ENCODE peak calls at places on chromosome X, in five cellular contexts. One of them, this sample, is unnamed.

GRCh38 chrX:115017455-115017854 is at the start of gene IL13RA2:
- DNase-seq in NCI-H1092 treated with DMSO at 0.1 percent for 48 hours: no peak
- DNase-seq in astrocyte: no peak
- DNase-seq in RCC 7860: no peak
- DNase-seq in C1 segment of cervical spinal cord: no peak
- DNase-seq in this sample: no peak

GRCh38 chrX:38726596-38726995 is 74.7 kb upstream of the MID1IP1 start:
- DNase-seq in astrocyte: no peak
- DNase-seq in RCC 7860: no peak
- DNase-seq in C1 segment of cervical spinal cord: no peak
- DNase-seq in NCI-H1092 treated with DMSO at 0.1 percent for 48 hours: no peak
- DNase-seq in this sample: no peak

GRCh38 chrX:136336623-136337022 is 35.9 kb downstream of the ADGRG4 start:
- DNase-seq in C1 segment of cervical spinal cord: no peak
- DNase-seq in astrocyte: no peak
- DNase-seq in RCC 7860: no peak
- DNase-seq in NCI-H1092 treated with DMSO at 0.1 percent for 48 hours: no peak
- DNase-seq in this sample: peak; percentile 11

GRCh38 chrX:46837543-46838481 is 969 bp downstream of the RP2 start:
- DNase-seq in astrocyte: peak; percentile 25
- DNase-seq in C1 segment of cervical spinal cord: no peak
- DNase-seq in NCI-H1092 treated with DMSO at 0.1 percent for 48 hours: no peak
- DNase-seq in RCC 7860: peak; percentile 10
- DNase-seq in this sample: peak; percentile 56

GRCh38 chrX:43861750-43862149 is 20.5 kb downstream of the MAOB start:
- DNase-seq in NCI-H1092 treated with DMSO at 0.1 percent for 48 hours: no peak
- DNase-seq in RCC 7860: no peak
- DNase-seq in astrocyte: peak; percentile 50
- DNase-seq in C1 segment of cervical spinal cord: no peak
- DNase-seq in this sample: no peak

GRCh38 chrX:154093965-154094364 is 3.6 kb downstream of the MECP2 start:
- DNase-seq in astrocyte: no peak
- DNase-seq in RCC 7860: no peak
- DNase-seq in NCI-H1092 treated with DMSO at 0.1 percent for 48 hours: no peak
- DNase-seq in C1 segment of cervical spinal cord: no peak
- DNase-seq in this sample: no peak

GRCh38 chrX:11759461-11760311 is 1.6 kb downstream of the MSL3 start:
- DNase-seq in C1 segment of cervical spinal cord: peak; percentile 26
- DNase-seq in NCI-H1092 treated with DMSO at 0.1 percent for 48 hours: peak; percentile 91
- DNase-seq in RCC 7860: peak; percentile 85
- DNase-seq in astrocyte: peak; percentile 90
- DNase-seq in this sample: peak; percentile 93

GRCh38 chrX:17374619-17375360 is at the start of gene NHS:
- DNase-seq in RCC 7860: peak; percentile 46
- DNase-seq in C1 segment of cervical spinal cord: peak; percentile 0
- DNase-seq in astrocyte: peak; percentile 59
- DNase-seq in NCI-H1092 treated with DMSO at 0.1 percent for 48 hours: peak; percentile 57
- DNase-seq in this sample: peak; percentile 42

GRCh38 chrX:15564981-15565579 is 35.7 kb downstream of the ACE2 start:
- DNase-seq in NCI-H1092 treated with DMSO at 0.1 percent for 48 hours: peak; percentile 66
- DNase-seq in C1 segment of cervical spinal cord: no peak
- DNase-seq in RCC 7860: no peak
- DNase-seq in astrocyte: peak; percentile 21
- DNase-seq in this sample: peak; percentile 63

This sample was measured in iris pigment epithelial cell.